ENCODE peak calls at places on chromosomes 3 and 15, in eight cellular contexts. One of them, this sample, is unnamed.

GRCh38 chr15:31440754-31441298 is 114.2 kb downstream of the KLF13 start:
- DNase-seq in NCI-H1436: no peak
- DNase-seq in activated CD4-positive, alpha-beta T cell treated with anti-CD3 and anti-CD28 coated beads for 36 hours: peak
- DNase-seq in SJSA1: peak
- DNase-seq in NCI-H1694 treated with DMSO at 0.1 percent for 48 hours: no peak
- DNase-seq in WTC11: no peak
- DNase-seq in kidney tubule cell: peak
- DNase-seq in posterior cingulate gyrus: no peak
- DNase-seq in this sample: no peak

GRCh38 chr3:184786271-184787010 is 25.5 kb upstream of the VPS8 start:
- DNase-seq in NCI-H1436: no peak
- DNase-seq in activated CD4-positive, alpha-beta T cell treated with anti-CD3 and anti-CD28 coated beads for 36 hours: peak
- DNase-seq in SJSA1: peak
- DNase-seq in NCI-H1694 treated with DMSO at 0.1 percent for 48 hours: no peak
- DNase-seq in WTC11: no peak
- DNase-seq in kidney tubule cell: no peak
- DNase-seq in posterior cingulate gyrus: no peak
- DNase-seq in this sample: peak

GRCh38 chr3:127999509-128000106 is 52.6 kb upstream of the SEC61A1 start:
- DNase-seq in NCI-H1436: no peak
- DNase-seq in activated CD4-positive, alpha-beta T cell treated with anti-CD3 and anti-CD28 coated beads for 36 hours: no peak
- DNase-seq in SJSA1: no peak
- DNase-seq in NCI-H1694 treated with DMSO at 0.1 percent for 48 hours: no peak
- DNase-seq in WTC11: no peak
- DNase-seq in kidney tubule cell: no peak
- DNase-seq in posterior cingulate gyrus: no peak
- DNase-seq in this sample: no peak

GRCh38 chr15:75620776-75621536 is 4.6 kb downstream of the SNUPN start:
- DNase-seq in NCI-H1436: no peak
- DNase-seq in activated CD4-positive, alpha-beta T cell treated with anti-CD3 and anti-CD28 coated beads for 36 hours: peak
- DNase-seq in SJSA1: peak
- DNase-seq in NCI-H1694 treated with DMSO at 0.1 percent for 48 hours: no peak
- DNase-seq in WTC11: no peak
- DNase-seq in kidney tubule cell: peak
- DNase-seq in posterior cingulate gyrus: peak
- DNase-seq in this sample: no peak

GRCh38 chr15:65587094-65587493 is 23.8 kb downstream of the INTS14 start:
- DNase-seq in NCI-H1436: no peak
- DNase-seq in activated CD4-positive, alpha-beta T cell treated with anti-CD3 and anti-CD28 coated beads for 36 hours: no peak
- DNase-seq in SJSA1: no peak
- DNase-seq in NCI-H1694 treated with DMSO at 0.1 percent for 48 hours: no peak
- DNase-seq in WTC11: no peak
- DNase-seq in kidney tubule cell: no peak
- DNase-seq in posterior cingulate gyrus: no peak
- DNase-seq in this sample: no peak

GRCh38 chr15:40762919-40763800 is 708 bp upstream of the GCHFR start:
- DNase-seq in NCI-H1436: peak
- DNase-seq in activated CD4-positive, alpha-beta T cell treated with anti-CD3 and anti-CD28 coated beads for 36 hours: peak
- DNase-seq in SJSA1: peak
- DNase-seq in NCI-H1694 treated with DMSO at 0.1 percent for 48 hours: no peak
- DNase-seq in WTC11: peak
- DNase-seq in kidney tubule cell: peak
- DNase-seq in posterior cingulate gyrus: no peak
- DNase-seq in this sample: no peak

GRCh38 chr15:99452728-99453643 is 112.8 kb upstream of the MEF2A start:
- DNase-seq in NCI-H1436: no peak
- DNase-seq in activated CD4-positive, alpha-beta T cell treated with anti-CD3 and anti-CD28 coated beads for 36 hours: peak
- DNase-seq in SJSA1: no peak
- DNase-seq in NCI-H1694 treated with DMSO at 0.1 percent for 48 hours: no peak
- DNase-seq in WTC11: no peak
- DNase-seq in kidney tubule cell: peak
- DNase-seq in posterior cingulate gyrus: peak
- DNase-seq in this sample: no peak

GRCh38 chr3:183954875-183955274 is 62.8 kb downstream of the ABCC5 start:
- DNase-seq in NCI-H1436: no peak
- DNase-seq in activated CD4-positive, alpha-beta T cell treated with anti-CD3 and anti-CD28 coated beads for 36 hours: no peak
- DNase-seq in SJSA1: no peak
- DNase-seq in NCI-H1694 treated with DMSO at 0.1 percent for 48 hours: no peak
- DNase-seq in WTC11: peak
- DNase-seq in kidney tubule cell: no peak
- DNase-seq in posterior cingulate gyrus: no peak
- DNase-seq in this sample: no peak

GRCh38 chr3:98817546-98817945 is 54.4 kb downstream of the ST3GAL6 start:
- DNase-seq in NCI-H1436: peak
- DNase-seq in activated CD4-positive, alpha-beta T cell treated with anti-CD3 and anti-CD28 coated beads for 36 hours: no peak
- DNase-seq in SJSA1: peak
- DNase-seq in NCI-H1694 treated with DMSO at 0.1 percent for 48 hours: peak
- DNase-seq in WTC11: no peak
- DNase-seq in kidney tubule cell: peak
- DNase-seq in posterior cingulate gyrus: no peak
- DNase-seq in this sample: peak

GRCh38 chr15:63188937-63189871 is at the start of gene RAB8B:
- DNase-seq in NCI-H1436: peak
- DNase-seq in activated CD4-positive, alpha-beta T cell treated with anti-CD3 and anti-CD28 coated beads for 36 hours: peak
- DNase-seq in SJSA1: peak
- DNase-seq in NCI-H1694 treated with DMSO at 0.1 percent for 48 hours: peak
- DNase-seq in WTC11: peak
- DNase-seq in kidney tubule cell: peak
- DNase-seq in posterior cingulate gyrus: peak
- DNase-seq in this sample: peak

GRCh38 chr3:98784042-98784441 is 20.9 kb downstream of the ST3GAL6 start:
- DNase-seq in NCI-H1436: no peak
- DNase-seq in activated CD4-positive, alpha-beta T cell treated with anti-CD3 and anti-CD28 coated beads for 36 hours: no peak
- DNase-seq in SJSA1: no peak
- DNase-seq in NCI-H1694 treated with DMSO at 0.1 percent for 48 hours: no peak
- DNase-seq in WTC11: no peak
- DNase-seq in kidney tubule cell: no peak
- DNase-seq in posterior cingulate gyrus: no peak
- DNase-seq in this sample: no peak

GRCh38 chr15:96350884-96351639 is 20.6 kb downstream of the NR2F2 start:
- DNase-seq in NCI-H1436: no peak
- DNase-seq in activated CD4-positive, alpha-beta T cell treated with anti-CD3 and anti-CD28 coated beads for 36 hours: no peak
- DNase-seq in SJSA1: no peak
- DNase-seq in NCI-H1694 treated with DMSO at 0.1 percent for 48 hours: no peak
- DNase-seq in WTC11: no peak
- DNase-seq in kidney tubule cell: no peak
- DNase-seq in posterior cingulate gyrus: no peak
- DNase-seq in this sample: no peak

GRCh38 chr3:99023590-99024192 is 122.2 kb upstream of the DCBLD2 start:
- DNase-seq in NCI-H1436: peak
- DNase-seq in activated CD4-positive, alpha-beta T cell treated with anti-CD3 and anti-CD28 coated beads for 36 hours: no peak
- DNase-seq in SJSA1: peak
- DNase-seq in NCI-H1694 treated with DMSO at 0.1 percent for 48 hours: peak
- DNase-seq in WTC11: no peak
- DNase-seq in kidney tubule cell: peak
- DNase-seq in posterior cingulate gyrus: no peak
- DNase-seq in this sample: no peak

GRCh38 chr3:42247576-42248027 is 18.4 kb downstream of the CCK start:
- DNase-seq in NCI-H1436: peak
- DNase-seq in activated CD4-positive, alpha-beta T cell treated with anti-CD3 and anti-CD28 coated beads for 36 hours: peak
- DNase-seq in SJSA1: peak
- DNase-seq in NCI-H1694 treated with DMSO at 0.1 percent for 48 hours: peak
- DNase-seq in WTC11: peak
- DNase-seq in kidney tubule cell: peak
- DNase-seq in posterior cingulate gyrus: no peak
- DNase-seq in this sample: peak

GRCh38 chr3:32709346-32709745 is 24.4 kb downstream of the CNOT10 start:
- DNase-seq in NCI-H1436: no peak
- DNase-seq in activated CD4-positive, alpha-beta T cell treated with anti-CD3 and anti-CD28 coated beads for 36 hours: no peak
- DNase-seq in SJSA1: no peak
- DNase-seq in NCI-H1694 treated with DMSO at 0.1 percent for 48 hours: no peak
- DNase-seq in WTC11: no peak
- DNase-seq in kidney tubule cell: no peak
- DNase-seq in posterior cingulate gyrus: no peak
- DNase-seq in this sample: no peak

GRCh38 chr15:68764090-68764489 is 56.6 kb downstream of the ANP32A start:
- DNase-seq in NCI-H1436: no peak
- DNase-seq in activated CD4-positive, alpha-beta T cell treated with anti-CD3 and anti-CD28 coated beads for 36 hours: no peak
- DNase-seq in SJSA1: no peak
- DNase-seq in NCI-H1694 treated with DMSO at 0.1 percent for 48 hours: no peak
- DNase-seq in WTC11: no peak
- DNase-seq in kidney tubule cell: no peak
- DNase-seq in posterior cingulate gyrus: no peak
- DNase-seq in this sample: no peak

GRCh38 chr3:126197854-126198584 is 17.6 kb upstream of the ALDH1L1 start:
- DNase-seq in NCI-H1436: peak
- DNase-seq in activated CD4-positive, alpha-beta T cell treated with anti-CD3 and anti-CD28 coated beads for 36 hours: peak
- DNase-seq in SJSA1: peak
- DNase-seq in NCI-H1694 treated with DMSO at 0.1 percent for 48 hours: peak
- DNase-seq in WTC11: peak
- DNase-seq in kidney tubule cell: peak
- DNase-seq in posterior cingulate gyrus: no peak
- DNase-seq in this sample: peak

GRCh38 chr3:126555795-126556636 is 2.7 kb downstream of the C3orf22 start:
- DNase-seq in NCI-H1436: no peak
- DNase-seq in activated CD4-positive, alpha-beta T cell treated with anti-CD3 and anti-CD28 coated beads for 36 hours: no peak
- DNase-seq in SJSA1: no peak
- DNase-seq in NCI-H1694 treated with DMSO at 0.1 percent for 48 hours: no peak
- DNase-seq in WTC11: no peak
- DNase-seq in kidney tubule cell: no peak
- DNase-seq in posterior cingulate gyrus: peak
- DNase-seq in this sample: no peak

GRCh38 chr3:11901286-11901875 is 54.7 kb upstream of the TAMM41 start:
- DNase-seq in NCI-H1436: no peak
- DNase-seq in activated CD4-positive, alpha-beta T cell treated with anti-CD3 and anti-CD28 coated beads for 36 hours: no peak
- DNase-seq in SJSA1: no peak
- DNase-seq in NCI-H1694 treated with DMSO at 0.1 percent for 48 hours: no peak
- DNase-seq in WTC11: no peak
- DNase-seq in kidney tubule cell: no peak
- DNase-seq in posterior cingulate gyrus: no peak
- DNase-seq in this sample: no peak

GRCh38 chr3:159236306-159236705 is 434.5 kb downstream of the MFSD1 start:
- DNase-seq in NCI-H1436: no peak
- DNase-seq in activated CD4-positive, alpha-beta T cell treated with anti-CD3 and anti-CD28 coated beads for 36 hours: no peak
- DNase-seq in SJSA1: no peak
- DNase-seq in NCI-H1694 treated with DMSO at 0.1 percent for 48 hours: no peak
- DNase-seq in WTC11: no peak
- DNase-seq in kidney tubule cell: no peak
- DNase-seq in posterior cingulate gyrus: no peak
- DNase-seq in this sample: no peak

GRCh38 chr3:141487419-141488345 is 855 bp downstream of the RASA2 start:
- DNase-seq in NCI-H1436: peak
- DNase-seq in activated CD4-positive, alpha-beta T cell treated with anti-CD3 and anti-CD28 coated beads for 36 hours: peak
- DNase-seq in SJSA1: peak
- DNase-seq in NCI-H1694 treated with DMSO at 0.1 percent for 48 hours: peak
- DNase-seq in WTC11: peak
- DNase-seq in kidney tubule cell: peak
- DNase-seq in posterior cingulate gyrus: peak
- DNase-seq in this sample: peak

GRCh38 chr15:98428253-98428989 is 219.9 kb upstream of the IGF1R start:
- DNase-seq in NCI-H1436: peak
- DNase-seq in activated CD4-positive, alpha-beta T cell treated with anti-CD3 and anti-CD28 coated beads for 36 hours: peak
- DNase-seq in SJSA1: peak
- DNase-seq in NCI-H1694 treated with DMSO at 0.1 percent for 48 hours: no peak
- DNase-seq in WTC11: peak
- DNase-seq in kidney tubule cell: peak
- DNase-seq in posterior cingulate gyrus: peak
- DNase-seq in this sample: peak

GRCh38 chr3:31196881-31197364 is 302.5 kb upstream of the GADL1 start:
- DNase-seq in NCI-H1436: no peak
- DNase-seq in activated CD4-positive, alpha-beta T cell treated with anti-CD3 and anti-CD28 coated beads for 36 hours: no peak
- DNase-seq in SJSA1: peak
- DNase-seq in NCI-H1694 treated with DMSO at 0.1 percent for 48 hours: peak
- DNase-seq in WTC11: no peak
- DNase-seq in kidney tubule cell: peak
- DNase-seq in posterior cingulate gyrus: no peak
- DNase-seq in this sample: no peak

GRCh38 chr3:138862531-138862923 is 27.8 kb upstream of the PIK3CB start:
- DNase-seq in NCI-H1436: no peak
- DNase-seq in activated CD4-positive, alpha-beta T cell treated with anti-CD3 and anti-CD28 coated beads for 36 hours: no peak
- DNase-seq in SJSA1: peak
- DNase-seq in NCI-H1694 treated with DMSO at 0.1 percent for 48 hours: no peak
- DNase-seq in WTC11: no peak
- DNase-seq in kidney tubule cell: peak
- DNase-seq in posterior cingulate gyrus: no peak
- DNase-seq in this sample: no peak

GRCh38 chr15:84832446-84833040 is 15.4 kb downstream of the ALPK3 start:
- DNase-seq in NCI-H1436: no peak
- DNase-seq in activated CD4-positive, alpha-beta T cell treated with anti-CD3 and anti-CD28 coated beads for 36 hours: no peak
- DNase-seq in SJSA1: no peak
- DNase-seq in NCI-H1694 treated with DMSO at 0.1 percent for 48 hours: no peak
- DNase-seq in WTC11: no peak
- DNase-seq in kidney tubule cell: no peak
- DNase-seq in posterior cingulate gyrus: no peak
- DNase-seq in this sample: no peak

GRCh38 chr3:78148986-78149717 is 1109.3 kb downstream of the ROBO2 start:
- DNase-seq in NCI-H1436: no peak
- DNase-seq in activated CD4-positive, alpha-beta T cell treated with anti-CD3 and anti-CD28 coated beads for 36 hours: no peak
- DNase-seq in SJSA1: peak
- DNase-seq in NCI-H1694 treated with DMSO at 0.1 percent for 48 hours: no peak
- DNase-seq in WTC11: no peak
- DNase-seq in kidney tubule cell: no peak
- DNase-seq in posterior cingulate gyrus: no peak
- DNase-seq in this sample: no peak

GRCh38 chr3:59093521-59093920 is 43.7 kb upstream of the CFAP20DC start:
- DNase-seq in NCI-H1436: no peak
- DNase-seq in activated CD4-positive, alpha-beta T cell treated with anti-CD3 and anti-CD28 coated beads for 36 hours: no peak
- DNase-seq in SJSA1: no peak
- DNase-seq in NCI-H1694 treated with DMSO at 0.1 percent for 48 hours: no peak
- DNase-seq in WTC11: no peak
- DNase-seq in kidney tubule cell: no peak
- DNase-seq in posterior cingulate gyrus: no peak
- DNase-seq in this sample: no peak

GRCh38 chr3:125140817-125141595 is 71.5 kb downstream of the SLC12A8 start:
- DNase-seq in NCI-H1436: no peak
- DNase-seq in activated CD4-positive, alpha-beta T cell treated with anti-CD3 and anti-CD28 coated beads for 36 hours: no peak
- DNase-seq in SJSA1: no peak
- DNase-seq in NCI-H1694 treated with DMSO at 0.1 percent for 48 hours: no peak
- DNase-seq in WTC11: no peak
- DNase-seq in kidney tubule cell: no peak
- DNase-seq in posterior cingulate gyrus: no peak
- DNase-seq in this sample: no peak

GRCh38 chr3:18740631-18741583 is 315.8 kb upstream of the SATB1 start:
- DNase-seq in NCI-H1436: no peak
- DNase-seq in activated CD4-positive, alpha-beta T cell treated with anti-CD3 and anti-CD28 coated beads for 36 hours: peak
- DNase-seq in SJSA1: no peak
- DNase-seq in NCI-H1694 treated with DMSO at 0.1 percent for 48 hours: no peak
- DNase-seq in WTC11: no peak
- DNase-seq in kidney tubule cell: no peak
- DNase-seq in posterior cingulate gyrus: no peak
- DNase-seq in this sample: no peak

GRCh38 chr3:160368804-160369203 is 30.2 kb downstream of the IFT80 start:
- DNase-seq in NCI-H1436: no peak
- DNase-seq in activated CD4-positive, alpha-beta T cell treated with anti-CD3 and anti-CD28 coated beads for 36 hours: no peak
- DNase-seq in SJSA1: no peak
- DNase-seq in NCI-H1694 treated with DMSO at 0.1 percent for 48 hours: no peak
- DNase-seq in WTC11: no peak
- DNase-seq in kidney tubule cell: no peak
- DNase-seq in posterior cingulate gyrus: no peak
- DNase-seq in this sample: peak

GRCh38 chr15:25374143-25374542 is 64.7 kb downstream of the UBE3A start:
- DNase-seq in NCI-H1436: no peak
- DNase-seq in activated CD4-positive, alpha-beta T cell treated with anti-CD3 and anti-CD28 coated beads for 36 hours: no peak
- DNase-seq in SJSA1: no peak
- DNase-seq in NCI-H1694 treated with DMSO at 0.1 percent for 48 hours: no peak
- DNase-seq in WTC11: no peak
- DNase-seq in kidney tubule cell: peak
- DNase-seq in posterior cingulate gyrus: no peak
- DNase-seq in this sample: no peak

GRCh38 chr3:140629351-140630137 is 48.3 kb upstream of the TRIM42 start:
- DNase-seq in NCI-H1436: no peak
- DNase-seq in activated CD4-positive, alpha-beta T cell treated with anti-CD3 and anti-CD28 coated beads for 36 hours: no peak
- DNase-seq in SJSA1: peak
- DNase-seq in NCI-H1694 treated with DMSO at 0.1 percent for 48 hours: no peak
- DNase-seq in WTC11: no peak
- DNase-seq in kidney tubule cell: peak
- DNase-seq in posterior cingulate gyrus: no peak
- DNase-seq in this sample: no peak

GRCh38 chr3:149145926-149146325 is 16.5 kb downstream of the HPS3 start:
- DNase-seq in NCI-H1436: no peak
- DNase-seq in activated CD4-positive, alpha-beta T cell treated with anti-CD3 and anti-CD28 coated beads for 36 hours: no peak
- DNase-seq in SJSA1: no peak
- DNase-seq in NCI-H1694 treated with DMSO at 0.1 percent for 48 hours: no peak
- DNase-seq in WTC11: no peak
- DNase-seq in kidney tubule cell: no peak
- DNase-seq in posterior cingulate gyrus: no peak
- DNase-seq in this sample: peak

GRCh38 chr3:146503459-146504202 is 34.3 kb upstream of the PLSCR2 start:
- DNase-seq in NCI-H1436: peak
- DNase-seq in activated CD4-positive, alpha-beta T cell treated with anti-CD3 and anti-CD28 coated beads for 36 hours: peak
- DNase-seq in SJSA1: peak
- DNase-seq in NCI-H1694 treated with DMSO at 0.1 percent for 48 hours: no peak
- DNase-seq in WTC11: no peak
- DNase-seq in kidney tubule cell: peak
- DNase-seq in posterior cingulate gyrus: no peak
- DNase-seq in this sample: no peak